ENCODE peak calls at places on chromosomes 12 and 14, in four cellular contexts. R is IMR-90, S is anterior cingulate cortex, L is lower leg skin. U is an unnamed sample.

GRCh38 chr12:132406498-132407461 is 77.4 kb upstream of the GALNT9 start:
- DNase-seq in L (no peak), R (no peak), S (no peak), U (no peak)

GRCh38 chr14:22897357-22897756 is 14.3 kb downstream of the REM2 start:
- DNase-seq in R (no peak), L (no peak), S (no peak), U (no peak)

GRCh38 chr12:5059358-5059757 is 15.7 kb downstream of the KCNA5 start:
- DNase-seq in R (no peak), S (no peak), L (no peak), U (no peak)

GRCh38 chr12:31752450-31752849 is 23.6 kb upstream of the AMN1 start:
- DNase-seq in S (no peak), R (no peak), L (no peak), U (no peak)

GRCh38 chr14:40197344-40197743 is 765.1 kb upstream of the FBXO33 start:
- DNase-seq in L (no peak), S (no peak), R (no peak), U (no peak)

GRCh38 chr14:21088687-21089086 is 9.8 kb downstream of the ZNF219 start:
- DNase-seq in L (no peak), R (no peak), S (no peak), U (no peak)

GRCh38 chr14:71692496-71692895 is 239.7 kb upstream of the RGS6 start:
- DNase-seq in R (peak; percentile 69), L (no peak), S (no peak), U (no peak)

GRCh38 chr14:101101456-101102056 is 198.0 kb upstream of the RTL1 start:
- DNase-seq in S (no peak), L (peak; percentile 70), R (no peak), U (no peak)

GRCh38 chr12:21769311-21769710 is 5.2 kb downstream of the KCNJ8 start:
- DNase-seq in L (no peak), R (peak; percentile 13), S (no peak), U (no peak)

GRCh38 chr12:3273409-3273853 is 196.3 kb downstream of the TSPAN9 start:
- DNase-seq in L (no peak), R (peak; percentile 49), S (no peak), U (no peak)

GRCh38 chr14:99182548-99183115 is 89.4 kb downstream of the BCL11B start:
- DNase-seq in R (no peak), L (no peak), S (no peak), U (no peak)

GRCh38 chr12:48796976-48797375 is 8.1 kb upstream of the ADCY6 start:
- DNase-seq in R (no peak), S (no peak), L (no peak), U (no peak)

GRCh38 chr12:6831021-6831420 is 2.8 kb downstream of the P3H3 start:
- DNase-seq in S (no peak), R (no peak), L (no peak), U (no peak)

GRCh38 chr14:69713127-69713800 is 53.7 kb upstream of the SRSF5 start:
- DNase-seq in R (no peak), S (no peak), L (no peak), U (no peak)

GRCh38 chr12:48994224-48995060 is 4.7 kb downstream of the DDN start:
- DNase-seq in L (no peak), R (no peak), S (no peak), U (no peak)

GRCh38 chr14:20608383-20609095 is 17.4 kb upstream of the RNASE12 start:
- DNase-seq in L (no peak), S (no peak), R (no peak), U (no peak)

GRCh38 chr12:113712481-113712880 is 240.8 kb upstream of the LHX5 start:
- DNase-seq in L (no peak), S (no peak), R (no peak), U (no peak)

GRCh38 chr12:91718326-91718725 is 427.3 kb downstream of the BTG1 start:
- DNase-seq in S (no peak), R (no peak), L (no peak), U (no peak)

GRCh38 chr12:49089831-49090773 is 4.5 kb downstream of the DHH start:
- DNase-seq in R (peak; percentile 33), L (peak; percentile 89), S (no peak), U (peak; percentile 13)

GRCh38 chr12:26317942-26318565 is 122.7 kb downstream of the SSPN start:
- DNase-seq in S (no peak), R (peak; percentile 84), L (no peak), U (no peak)

GRCh38 chr12:22491034-22491433 is 53.3 kb downstream of the C2CD5 start:
- DNase-seq in L (no peak), S (no peak), R (no peak), U (no peak)

GRCh38 chr14:100692859-100693558 is 33.7 kb upstream of the DLK1 start:
- DNase-seq in L (no peak), R (peak; percentile 94), S (no peak), U (no peak)

GRCh38 chr12:6229823-6230222 is 29.6 kb downstream of the CD9 start:
- DNase-seq in L (peak; percentile 93), R (peak; percentile 97), S (no peak), U (peak; percentile 65)

GRCh38 chr12:65822732-65823480 is 1.4 kb upstream of the HMGA2 start:
- DNase-seq in L (no peak), R (peak; percentile 79), S (no peak), U (no peak)

GRCh38 chr14:68736519-68736918 is 56.3 kb downstream of the ZFP36L1 start:
- DNase-seq in S (no peak), R (no peak), L (no peak), U (no peak)

GRCh38 chr12:79155703-79156102 is 291.1 kb downstream of the SYT1 start:
- DNase-seq in R (peak; percentile 63), S (no peak), L (no peak), U (no peak)

GRCh38 chr12:175250-175649 is 38.7 kb downstream of the SLC6A12 start:
- DNase-seq in L (no peak), R (no peak), S (no peak), U (no peak)

GRCh38 chr14:66432334-66432733 is 53.8 kb upstream of the CCDC196 start:
- DNase-seq in L (no peak), S (no peak), R (no peak), U (no peak)

GRCh38 chr12:110042260-110042659 is 6.1 kb downstream of the C12orf76 start:
- DNase-seq in S (no peak), R (no peak), L (no peak), U (no peak)

GRCh38 chr12:6540181-6540877 is 6.0 kb downstream of the GAPDH start:
- DNase-seq in S (no peak), L (peak; percentile 99), R (peak; percentile 93), U (no peak)

GRCh38 chr12:111437816-111438454 is 32.2 kb downstream of the SH2B3 start:
- DNase-seq in L (peak; percentile 92), S (no peak), R (peak; percentile 88), U (no peak)

GRCh38 chr12:109440851-109441490 is 36.1 kb downstream of the KCTD10 start:
- DNase-seq in S (no peak), R (no peak), L (no peak), U (no peak)

GRCh38 chr12:21971344-21971743 is 30.1 kb upstream of the ABCC9 start:
- DNase-seq in S (no peak), L (no peak), R (no peak), U (no peak)

GRCh38 chr12:76080017-76080728 is 4.3 kb downstream of the NAP1L1 start:
- DNase-seq in S (no peak), R (peak; percentile 74), L (no peak), U (no peak)

GRCh38 chr12:52903855-52904508 is 894 bp downstream of the KRT8 start:
- DNase-seq in S (no peak), R (no peak), L (no peak), U (peak; percentile 1)

GRCh38 chr14:45680531-45680930 is 427.5 kb upstream of the MIS18BP1 start:
- DNase-seq in L (no peak), R (no peak), S (no peak), U (no peak)

GRCh38 chr14:54106802-54107377 is 150.3 kb upstream of the BMP4 start:
- DNase-seq in R (no peak), L (no peak), S (no peak), U (no peak)

GRCh38 chr12:55057466-55057865 is 37.7 kb downstream of the NEUROD4 start:
- DNase-seq in L (no peak), S (no peak), R (no peak), U (no peak)

GRCh38 chr12:42706331-42706730 is 116.8 kb upstream of the PRICKLE1 start:
- DNase-seq in R (no peak), S (no peak), L (no peak), U (no peak)

GRCh38 chr12:124771462-124772361 is 92.0 kb downstream of the SCARB1 start:
- DNase-seq in R (peak; percentile 60), S (peak; percentile 26), L (peak; percentile 97), U (peak; percentile 43)

U was measured in nucleus accumbens.